ENCODE peak calls at places on chromosomes 6 and 20, in eight cellular contexts. H is upper lobe of right lung, S is body of pancreas, A is A549, X is mesenchymal stem cell, G is adrenal gland, B is heart left ventricle, J is left lung. E is an unnamed sample. For H3K9me3, the result is how much of the 10 kb centered on the place peaks cover.

GRCh38 chr6:17932362-17932852 is 55.0 kb downstream of the KIF13A start:
- DNase-seq in A (no peak), S (peak), G (peak), J (no peak), B (no peak), H (no peak), X (peak), E (no peak)

GRCh38 chr6:110628330-110628729 is 151.9 kb upstream of the SLC22A16 start:
- DNase-seq in G (no peak), A (no peak), H (no peak), X (peak), S (no peak), J (no peak), B (no peak), E (no peak)

GRCh38 chr20:63222541-63222940 is 6.6 kb upstream of the YTHDF1 start:
- DNase-seq in H (no peak), X (no peak), B (no peak), S (no peak), J (peak), G (no peak), A (no peak), E (no peak)

GRCh38 chr20:37096415-37097039 is 730 bp upstream of the RBL1 start:
- DNase-seq in B (no peak), A (no peak), H (no peak), G (no peak), J (no peak), S (no peak), X (no peak), E (no peak)

GRCh38 chr6:44169886-44170570 is 11.4 kb downstream of the CAPN11 start:
- DNase-seq in G (no peak), S (no peak), H (no peak), X (no peak), B (no peak), A (no peak), J (no peak), E (no peak)

GRCh38 chr6:106512048-106512957 is 117.0 kb downstream of the RTN4IP1 start:
- DNase-seq in B (peak), A (no peak), H (peak), J (peak), G (peak), S (peak), X (peak), E (peak)

GRCh38 chr6:24439858-24440539 is 37.3 kb downstream of the MRS2 start:
- DNase-seq in J (no peak), X (no peak), A (no peak), H (no peak), S (no peak), B (no peak), G (no peak), E (no peak)

GRCh38 chr6:42984924-42985475 is 630 bp downstream of the PPP2R5D start:
- DNase-seq in H (no peak), J (peak), X (peak), G (no peak), S (no peak), B (no peak), A (no peak), E (no peak)

GRCh38 chr20:44231713-44232468 is 15.2 kb upstream of the GDAP1L1 start:
- DNase-seq in X (no peak), G (no peak), B (no peak), A (no peak), S (no peak), J (no peak), H (no peak), E (no peak)

GRCh38 chr6:2384518-2384917 is 139.1 kb upstream of the GMDS start:
- DNase-seq in J (no peak), A (no peak), B (no peak), H (no peak), G (no peak), X (no peak), S (no peak), E (no peak)

GRCh38 chr6:71031912-71032311 is 75.1 kb upstream of the B3GAT2 start:
- DNase-seq in S (peak), G (no peak), H (no peak), B (no peak), X (peak), J (no peak), A (no peak), E (no peak)

GRCh38 chr6:74044417-74045096 is 348.6 kb downstream of the CD109 start:
- DNase-seq in B (no peak), J (no peak), H (no peak), A (peak), G (no peak), S (no peak), X (peak), E (no peak)

GRCh38 chr6:44667668-44668390 is 280.3 kb downstream of the CDC5L start:
- DNase-seq in H (no peak), X (no peak), B (no peak), G (peak), S (peak), J (no peak), A (peak), E (peak)

GRCh38 chr20:10524034-10524476 is 89.0 kb downstream of the SLX4IP start:
- DNase-seq in A (no peak), G (peak), B (no peak), X (peak), H (no peak), S (peak), J (no peak), E (no peak)

GRCh38 chr6:123529843-123530242 is 106.9 kb downstream of the TRDN start:
- DNase-seq in S (no peak), A (peak), J (no peak), X (peak), G (no peak), B (no peak), H (no peak), E (no peak)

GRCh38 chr6:170062209-170062903 is 228.5 kb downstream of the DLL1 start:
- DNase-seq in S (peak), G (no peak), B (no peak), H (peak), J (peak), A (no peak), X (no peak), E (no peak)

GRCh38 chr6:45655630-45656422 is 278.1 kb upstream of the SUPT3H start:
- DNase-seq in H (no peak), G (no peak), X (peak), B (no peak), A (peak), S (no peak), J (no peak), E (no peak)

GRCh38 chr20:38588303-38588702 is 7.3 kb downstream of the ADIG start:
- DNase-seq in G (no peak), J (no peak), B (no peak), A (no peak), S (no peak), X (no peak), H (no peak), E (no peak)

GRCh38 chr6:155224031-155224451 is 39.8 kb upstream of the CLDN20 start:
- DNase-seq in X (peak), H (no peak), S (no peak), J (no peak), B (no peak), G (no peak), A (no peak), E (no peak)

GRCh38 chr6:108588586-108588985 is 27.9 kb downstream of the FOXO3 start:
- DNase-seq in S (no peak), J (no peak), G (no peak), A (no peak), X (peak), B (no peak), H (no peak), E (no peak)

GRCh38 chr6:32047084-32047478 is 8.9 kb downstream of the CYP21A2 start:
- DNase-seq in A (no peak), X (peak), S (no peak), H (no peak), G (peak), J (no peak), B (no peak), E (no peak)

GRCh38 chr6:45608252-45608911 is 230.6 kb upstream of the SUPT3H start:
- DNase-seq in S (no peak), X (no peak), G (no peak), B (no peak), J (no peak), A (no peak), H (no peak), E (no peak)

GRCh38 chr20:35597186-35597585 is 18.4 kb upstream of the SPAG4 start:
- DNase-seq in B (no peak), S (no peak), A (no peak), G (no peak), H (no peak), J (no peak), X (no peak), E (no peak)

GRCh38 chr6:66962082-66962481 is 1255.1 kb upstream of the EYS start:
- DNase-seq in B (no peak), H (no peak), X (no peak), A (no peak), J (no peak), S (no peak), G (no peak), E (no peak)

GRCh38 chr6:7721654-7722053 is 4.2 kb upstream of the BMP6 start:
- DNase-seq in H (no peak), B (no peak), A (peak), S (no peak), G (no peak), X (peak), J (no peak), E (no peak)

GRCh38 chr20:59938696-59939051 is 1.4 kb downstream of the PPP1R3D start:
- DNase-seq in H (no peak), G (peak), J (no peak), S (peak), B (no peak), X (no peak), A (no peak), E (no peak)

GRCh38 chr6:31968791-31969711 is 2.9 kb downstream of the DXO start:
- DNase-seq in G (peak), S (no peak), H (no peak), B (no peak), X (no peak), A (no peak), J (peak), E (no peak)

DNA sequence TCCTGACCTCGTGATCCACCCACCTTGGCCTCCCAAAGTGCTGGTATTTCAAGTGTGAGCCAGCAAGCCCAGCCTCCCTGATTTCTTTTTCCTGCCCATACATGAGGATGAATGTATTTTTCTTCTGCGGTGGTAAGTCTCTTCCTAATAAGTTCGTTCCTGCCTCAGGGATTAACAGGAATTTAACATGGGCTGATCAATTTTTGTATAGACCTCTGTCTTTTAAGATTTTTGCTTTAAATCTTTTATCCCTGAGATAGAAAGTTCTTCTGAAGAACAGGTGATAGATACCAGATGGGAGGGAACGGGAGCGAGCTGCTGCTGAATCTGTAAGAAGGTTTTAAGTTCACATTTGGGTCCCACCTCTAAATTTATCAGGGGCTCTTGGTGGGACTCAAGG is 7.0 kb upstream of the ZNFX1 start:
- DNase-seq in H (no peak), G (no peak), J (no peak), S (no peak), B (no peak), A (no peak), X (no peak), E (no peak)
- H3K9me3 ChIP-seq in H (under half), G (under half), J (half or more), S (under half), B (half or more), A (under half), X (under half), E (half or more)

DNA sequence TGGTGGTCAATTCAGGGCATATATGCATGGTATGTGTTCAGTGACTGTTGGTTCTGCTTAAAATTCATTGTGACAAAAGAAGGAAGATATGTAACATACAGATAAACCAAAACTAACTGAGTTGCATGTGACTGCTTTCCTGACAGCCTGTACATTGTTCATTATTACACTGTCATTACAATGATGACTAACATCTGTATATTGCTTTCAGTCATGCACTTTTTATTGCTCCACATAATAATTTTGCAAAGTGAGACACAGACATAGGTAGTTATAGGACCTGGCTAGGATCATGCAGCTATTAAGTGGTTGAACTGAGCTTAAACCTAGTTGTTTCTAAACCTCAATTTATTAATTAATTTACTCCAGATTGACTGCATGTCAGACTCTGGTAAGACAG is 703.2 kb downstream of the HDGFL1 start:
- DNase-seq in J (no peak), B (no peak), X (no peak), H (no peak), A (no peak), S (no peak), G (no peak), E (no peak)
- H3K9me3 ChIP-seq in J (under half), B (under half), X (under half), H (under half), A (under half), S (under half), G (under half), E (under half)

GRCh38 chr20:56003111-56003800 is 2.1 kb downstream of the CBLN4 start:
- DNase-seq in J (peak), S (no peak), X (no peak), G (no peak), H (no peak), B (no peak), A (no peak), E (no peak)

GRCh38 chr20:56001890-56002289 is 3.4 kb downstream of the CBLN4 start:
- DNase-seq in A (no peak), H (no peak), S (no peak), J (no peak), G (no peak), X (no peak), B (no peak), E (no peak)

GRCh38 chr20:56004611-56005388 is 519 bp downstream of the CBLN4 start:
- DNase-seq in H (no peak), X (no peak), A (no peak), G (no peak), S (no peak), B (no peak), J (peak), E (no peak)

GRCh38 chr20:56003966-56004365 is 1.4 kb downstream of the CBLN4 start:
- DNase-seq in J (peak), X (no peak), H (peak), A (no peak), G (peak), S (peak), B (peak), E (no peak)

GRCh38 chr20:56001106-56001785 is 4.1 kb downstream of the CBLN4 start:
- DNase-seq in X (no peak), S (peak), H (no peak), B (no peak), G (no peak), A (no peak), J (no peak), E (no peak)
- H3K9me3 ChIP-seq in X (under half), S (under half), H (under half), B (under half), G (under half), A (under half), J (under half), E (under half)

GRCh38 chr6:168616807-168617756 is 176.1 kb downstream of the SMOC2 start:
- DNase-seq in X (no peak), S (no peak), B (no peak), A (no peak), G (peak), H (no peak), J (no peak), E (no peak)

GRCh38 chr6:168612586-168612985 is 171.6 kb downstream of the SMOC2 start:
- DNase-seq in B (no peak), X (no peak), J (peak), S (no peak), H (no peak), A (no peak), G (no peak), E (no peak)

GRCh38 chr6:168619560-168620314 is 178.8 kb downstream of the SMOC2 start:
- DNase-seq in A (no peak), B (no peak), H (no peak), G (no peak), X (no peak), J (no peak), S (no peak), E (no peak)

GRCh38 chr6:168618546-168619315 is 177.7 kb downstream of the SMOC2 start:
- DNase-seq in A (no peak), B (no peak), X (no peak), G (no peak), S (no peak), J (no peak), H (no peak), E (no peak)

GRCh38 chr6:168615837-168616236 is 174.9 kb downstream of the SMOC2 start:
- DNase-seq in X (no peak), S (no peak), H (no peak), G (no peak), A (no peak), B (no peak), J (no peak), E (no peak)
- H3K9me3 ChIP-seq in X (under half), S (under half), H (under half), G (under half), A (under half), B (under half), J (under half), E (under half)

GRCh38 chr20:56328861-56329260 is 29.9 kb upstream of the FAM210B start:
- DNase-seq in S (no peak), G (peak), X (peak), A (no peak), J (no peak), H (no peak), B (no peak), E (no peak)
- H3K9me3 ChIP-seq in S (under half), G (under half), X (under half), A (under half), J (under half), H (under half), B (under half), E (under half)